ENCODE peak calls at places on chromosome 11, in six cellular contexts. One of them, this sample, is unnamed.
A peak's percentile ranks its signal among the peaks of the same experiment; 100 is the strongest.

GRCh38 chr11:10742460-10743208 is 8.4 kb upstream of the CTR9 start:
- DNase-seq in AG04450: no peak
- DNase-seq in PC-9: peak; percentile 62
- DNase-seq in adrenal gland: peak; percentile 66
- DNase-seq in A549: no peak
- DNase-seq in GM23338: no peak
- DNase-seq in this sample: no peak

GRCh38 chr11:119091966-119092879 is 7.5 kb downstream of the HMBS start:
- DNase-seq in AG04450: no peak
- DNase-seq in GM23338: no peak
- DNase-seq in adrenal gland: no peak
- DNase-seq in A549: no peak
- DNase-seq in PC-9: no peak
- DNase-seq in this sample: no peak

GRCh38 chr11:10181811-10182210 is 112.2 kb downstream of the SBF2 start:
- DNase-seq in GM23338: peak; percentile 43
- DNase-seq in A549: peak; percentile 8
- DNase-seq in adrenal gland: no peak
- DNase-seq in AG04450: no peak
- DNase-seq in PC-9: no peak
- DNase-seq in this sample: peak; percentile 23

GRCh38 chr11:18307461-18308139 is 14.3 kb downstream of the HPS5 start:
- DNase-seq in GM23338: no peak
- DNase-seq in adrenal gland: no peak
- DNase-seq in PC-9: no peak
- DNase-seq in AG04450: no peak
- DNase-seq in A549: no peak
- DNase-seq in this sample: no peak

GRCh38 chr11:27239305-27239942 is 123.6 kb downstream of the CCDC34 start:
- DNase-seq in adrenal gland: no peak
- DNase-seq in A549: no peak
- DNase-seq in AG04450: no peak
- DNase-seq in GM23338: no peak
- DNase-seq in PC-9: no peak
- DNase-seq in this sample: no peak

GRCh38 chr11:45964911-45965389 is 42.5 kb downstream of the LARGE2 start:
- DNase-seq in A549: peak; percentile 65
- DNase-seq in PC-9: peak; percentile 54
- DNase-seq in adrenal gland: peak; percentile 87
- DNase-seq in GM23338: peak; percentile 89
- DNase-seq in AG04450: peak; percentile 66
- DNase-seq in this sample: peak; percentile 31

GRCh38 chr11:102347526-102348331 is 715 bp downstream of the BIRC2 start:
- DNase-seq in adrenal gland: no peak
- DNase-seq in GM23338: no peak
- DNase-seq in A549: no peak
- DNase-seq in PC-9: no peak
- DNase-seq in AG04450: no peak
- DNase-seq in this sample: no peak

GRCh38 chr11:33984682-33985389 is 66.7 kb upstream of the CAPRIN1 start:
- DNase-seq in PC-9: no peak
- DNase-seq in adrenal gland: no peak
- DNase-seq in A549: no peak
- DNase-seq in GM23338: no peak
- DNase-seq in AG04450: no peak
- DNase-seq in this sample: no peak

GRCh38 chr11:59560290-59560701 is 49.0 kb downstream of the OR4D9 start:
- DNase-seq in adrenal gland: peak; percentile 90
- DNase-seq in GM23338: peak; percentile 91
- DNase-seq in AG04450: no peak
- DNase-seq in A549: no peak
- DNase-seq in PC-9: peak; percentile 84
- DNase-seq in this sample: no peak

GRCh38 chr11:59556115-59556882 is 45.0 kb downstream of the OR4D9 start:
- DNase-seq in AG04450: peak; percentile 83
- DNase-seq in adrenal gland: peak; percentile 85
- DNase-seq in PC-9: peak; percentile 70
- DNase-seq in GM23338: peak; percentile 87
- DNase-seq in A549: no peak
- DNase-seq in this sample: no peak

GRCh38 chr11:59556883-59557205 is 45.5 kb downstream of the OR4D9 start:
- DNase-seq in adrenal gland: no peak
- DNase-seq in PC-9: peak; percentile 61
- DNase-seq in A549: no peak
- DNase-seq in GM23338: peak; percentile 31
- DNase-seq in AG04450: no peak
- DNase-seq in this sample: no peak

GRCh38 chr11:59559886-59560285 is 48.5 kb downstream of the OR4D9 start:
- DNase-seq in AG04450: no peak
- DNase-seq in adrenal gland: peak; percentile 61
- DNase-seq in A549: no peak
- DNase-seq in GM23338: peak; percentile 59
- DNase-seq in PC-9: no peak
- DNase-seq in this sample: no peak

GRCh38 chr11:59557940-59558643 is 46.8 kb downstream of the OR4D9 start:
- DNase-seq in GM23338: peak; percentile 41
- DNase-seq in AG04450: no peak
- DNase-seq in A549: no peak
- DNase-seq in adrenal gland: peak; percentile 42
- DNase-seq in PC-9: no peak
- DNase-seq in this sample: no peak
- H3K4me3 ChIP-seq in GM23338: peak overlapping the region; percentile 82
- H3K4me3 ChIP-seq in AG04450: peak overlapping the region; percentile 42
- H3K4me3 ChIP-seq in A549: peak overlapping the region; percentile 58
- H3K4me3 ChIP-seq in adrenal gland: no peak overlapping the region
- H3K4me3 ChIP-seq in PC-9: no peak overlapping the region
- H3K4me3 ChIP-seq in this sample: peak overlapping the region; percentile 30

GRCh38 chr11:6022954-6023353 is 7.6 kb downstream of the OR56A1 start:
- DNase-seq in A549: peak; percentile 13
- DNase-seq in adrenal gland: no peak
- DNase-seq in AG04450: no peak
- DNase-seq in PC-9: no peak
- DNase-seq in GM23338: peak; percentile 79
- DNase-seq in this sample: peak; percentile 34
- TF ChIP-seq CTCF in A549: peak; percentile 46
- TF ChIP-seq CTCF in adrenal gland: peak; percentile 58
- TF ChIP-seq CTCF in AG04450: peak; percentile 45
- TF ChIP-seq CTCF in PC-9: peak; percentile 49
- TF ChIP-seq CTCF in GM23338: peak; percentile 79
- TF ChIP-seq CTCF in this sample: peak; percentile 83

GRCh38 chr11:57566035-57566504 is 1.4 kb downstream of the UBE2L6 start:
- DNase-seq in AG04450: no peak
- DNase-seq in GM23338: no peak
- DNase-seq in PC-9: no peak
- DNase-seq in adrenal gland: peak; percentile 78
- DNase-seq in A549: no peak
- DNase-seq in this sample: no peak
- H3K4me3 ChIP-seq in AG04450: peak overlapping the region; percentile 96
- H3K4me3 ChIP-seq in GM23338: peak overlapping the region; percentile 96
- H3K4me3 ChIP-seq in PC-9: peak overlapping the region; percentile 38
- H3K4me3 ChIP-seq in adrenal gland: no peak overlapping the region
- H3K4me3 ChIP-seq in A549: no peak overlapping the region
- H3K4me3 ChIP-seq in this sample: no peak overlapping the region

GRCh38 chr11:64148917-64149617 is 16.8 kb downstream of the MACROD1 start:
- DNase-seq in adrenal gland: no peak
- DNase-seq in GM23338: no peak
- DNase-seq in PC-9: no peak
- DNase-seq in A549: no peak
- DNase-seq in AG04450: no peak
- DNase-seq in this sample: no peak
- TF ChIP-seq CTCF in adrenal gland: peak; percentile 40
- TF ChIP-seq CTCF in GM23338: no peak
- TF ChIP-seq CTCF in PC-9: peak; percentile 61
- TF ChIP-seq CTCF in A549: peak; percentile 22
- TF ChIP-seq CTCF in AG04450: no peak
- TF ChIP-seq CTCF in this sample: no peak

GRCh38 chr11:121929581-121929980 is 186.4 kb downstream of the BLID start:
- DNase-seq in A549: no peak
- DNase-seq in adrenal gland: peak; percentile 55
- DNase-seq in GM23338: peak; percentile 65
- DNase-seq in PC-9: no peak
- DNase-seq in AG04450: no peak
- DNase-seq in this sample: no peak
- H3K4me3 ChIP-seq in A549: no peak overlapping the region
- H3K4me3 ChIP-seq in adrenal gland: no peak overlapping the region
- H3K4me3 ChIP-seq in GM23338: peak overlapping the region; percentile 69
- H3K4me3 ChIP-seq in PC-9: no peak overlapping the region
- H3K4me3 ChIP-seq in AG04450: peak overlapping the region; percentile 36
- H3K4me3 ChIP-seq in this sample: no peak overlapping the region

GRCh38 chr11:3986301-3986700 is 108.3 kb upstream of the RRM1 start:
- DNase-seq in A549: no peak
- DNase-seq in adrenal gland: no peak
- DNase-seq in AG04450: no peak
- DNase-seq in GM23338: no peak
- DNase-seq in PC-9: no peak
- DNase-seq in this sample: no peak

GRCh38 chr11:3983101-3983500 is 111.5 kb upstream of the RRM1 start:
- DNase-seq in adrenal gland: no peak
- DNase-seq in GM23338: no peak
- DNase-seq in AG04450: no peak
- DNase-seq in PC-9: no peak
- DNase-seq in A549: no peak
- DNase-seq in this sample: no peak

GRCh38 chr11:3981084-3981633 is 113.4 kb upstream of the RRM1 start:
- DNase-seq in adrenal gland: no peak
- DNase-seq in AG04450: no peak
- DNase-seq in PC-9: no peak
- DNase-seq in A549: no peak
- DNase-seq in GM23338: no peak
- DNase-seq in this sample: no peak

GRCh38 chr11:3982431-3982830 is 112.2 kb upstream of the RRM1 start:
- DNase-seq in GM23338: no peak
- DNase-seq in AG04450: no peak
- DNase-seq in PC-9: no peak
- DNase-seq in A549: no peak
- DNase-seq in adrenal gland: no peak
- DNase-seq in this sample: no peak

GRCh38 chr11:3984896-3985295 is 109.7 kb upstream of the RRM1 start:
- DNase-seq in adrenal gland: no peak
- DNase-seq in AG04450: no peak
- DNase-seq in PC-9: no peak
- DNase-seq in A549: no peak
- DNase-seq in GM23338: peak; percentile 63
- DNase-seq in this sample: no peak
- TF ChIP-seq CTCF in adrenal gland: no peak
- TF ChIP-seq CTCF in AG04450: no peak
- TF ChIP-seq CTCF in PC-9: no peak
- TF ChIP-seq CTCF in A549: no peak
- TF ChIP-seq CTCF in GM23338: peak; percentile 41
- TF ChIP-seq CTCF in this sample: no peak

DNA sequence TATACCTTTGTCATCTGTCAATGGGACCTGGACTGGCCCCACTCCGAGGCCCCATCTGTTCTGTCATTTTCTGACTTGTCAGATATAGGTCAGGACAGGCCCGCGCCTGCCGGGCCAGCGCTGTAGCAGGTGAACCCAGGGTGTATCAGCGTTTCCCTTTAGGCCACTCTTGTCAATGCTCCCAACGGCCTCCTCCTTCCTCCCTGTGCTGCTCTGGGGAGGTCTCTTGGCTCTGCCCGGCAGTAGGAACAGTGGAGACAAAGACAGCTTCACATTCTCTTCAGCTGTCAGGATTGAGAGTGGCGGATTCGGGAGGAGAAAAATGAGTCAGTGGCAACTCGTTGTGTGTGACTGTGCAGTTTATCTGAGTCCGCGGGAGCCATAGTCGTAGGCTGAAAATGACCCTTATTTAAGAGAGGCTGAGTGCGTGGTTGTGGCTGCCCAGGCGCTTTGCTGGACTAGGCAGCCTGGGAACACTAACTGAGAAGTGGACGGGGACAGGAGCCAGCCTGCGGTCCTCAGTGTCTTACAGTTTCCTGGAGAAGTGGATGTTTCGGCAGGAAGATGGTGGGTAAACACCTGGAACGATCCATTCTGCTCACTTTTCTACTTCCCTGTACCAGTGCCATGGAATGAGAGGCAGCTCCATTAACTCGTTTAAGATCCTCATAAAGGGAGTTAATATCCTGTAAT is 102.3 kb downstream of the PRR5L start:
- DNase-seq in A549: no peak
- DNase-seq in adrenal gland: no peak
- DNase-seq in PC-9: no peak
- DNase-seq in GM23338: no peak
- DNase-seq in AG04450: no peak
- DNase-seq in this sample: peak; percentile 28
- H3K4me3 ChIP-seq in A549: no peak overlapping the region
- H3K4me3 ChIP-seq in adrenal gland: no peak overlapping the region
- H3K4me3 ChIP-seq in PC-9: no peak overlapping the region
- H3K4me3 ChIP-seq in GM23338: no peak overlapping the region
- H3K4me3 ChIP-seq in AG04450: no peak overlapping the region
- H3K4me3 ChIP-seq in this sample: no peak overlapping the region

GRCh38 chr11:392102-392777 is 1.8 kb upstream of the PKP3 start:
- DNase-seq in AG04450: no peak
- DNase-seq in PC-9: no peak
- DNase-seq in GM23338: no peak
- DNase-seq in A549: no peak
- DNase-seq in adrenal gland: no peak
- DNase-seq in this sample: no peak

GRCh38 chr11:393219-394033 is 583 bp upstream of the PKP3 start:
- DNase-seq in A549: peak; percentile 97
- DNase-seq in GM23338: no peak
- DNase-seq in PC-9: peak; percentile 75
- DNase-seq in adrenal gland: no peak
- DNase-seq in AG04450: peak; percentile 42
- DNase-seq in this sample: no peak

GRCh38 chr11:387193-387793 is 6.7 kb upstream of the PKP3 start:
- DNase-seq in A549: no peak
- DNase-seq in GM23338: no peak
- DNase-seq in AG04450: no peak
- DNase-seq in PC-9: no peak
- DNase-seq in adrenal gland: no peak
- DNase-seq in this sample: no peak

GRCh38 chr11:391117-392017 is 2.6 kb upstream of the PKP3 start:
- DNase-seq in adrenal gland: no peak
- DNase-seq in AG04450: no peak
- DNase-seq in A549: no peak
- DNase-seq in PC-9: no peak
- DNase-seq in GM23338: no peak
- DNase-seq in this sample: no peak

DNA sequence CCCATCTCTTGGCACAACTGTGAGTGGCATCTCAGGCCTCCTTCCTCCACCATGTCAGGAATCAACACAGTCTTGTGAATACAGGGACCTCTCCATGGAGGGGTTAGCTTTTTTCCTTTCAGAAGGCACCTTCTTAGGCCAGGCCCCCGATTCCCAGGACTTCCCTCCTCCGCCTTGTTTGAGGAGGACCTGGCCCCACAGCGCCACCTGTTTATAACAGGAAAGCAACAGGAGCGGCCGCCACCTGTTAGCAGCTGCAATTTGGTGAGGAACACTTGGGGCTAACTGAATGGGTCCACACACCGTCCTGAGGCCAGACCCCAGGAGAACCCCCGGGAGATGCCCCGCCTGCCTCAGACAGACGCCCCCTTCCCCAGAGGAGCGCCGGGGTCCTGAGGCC is 3.8 kb upstream of the PKP3 start:
- DNase-seq in AG04450: no peak
- DNase-seq in GM23338: peak; percentile 88
- DNase-seq in PC-9: no peak
- DNase-seq in adrenal gland: no peak
- DNase-seq in A549: no peak
- DNase-seq in this sample: no peak
- TF ChIP-seq CTCF in AG04450: no peak
- TF ChIP-seq CTCF in GM23338: peak; percentile 47
- TF ChIP-seq CTCF in PC-9: no peak
- TF ChIP-seq CTCF in adrenal gland: no peak
- TF ChIP-seq CTCF in A549: no peak
- TF ChIP-seq CTCF in this sample: peak; percentile 66